ENCODE peak calls at places on chromosomes 7 and 10, in seven cellular contexts. One of them, this sample, is unnamed.
A peak's percentile ranks its signal among the peaks of the same experiment; 100 is the strongest.

GRCh38 chr7:81120803-81121202 is 202.0 kb upstream of the SEMA3C start:
- DNase-seq in NT2/D1: no peak
- DNase-seq in T-helper 22 cell: no peak
- DNase-seq in stimulated activated CD4-positive, alpha-beta T cell treated with anti-CD3 and anti-CD28 coated beads, Interleukin-15, amount 100 ng/mL, for 48 hours: no peak
- DNase-seq in AG08395: no peak
- DNase-seq in pulmonary artery endothelial cell: no peak
- DNase-seq in D341Med: no peak
- DNase-seq in this sample: no peak

GRCh38 chr7:140863867-140864266 is 60.9 kb downstream of the BRAF start:
- DNase-seq in NT2/D1: no peak
- DNase-seq in AG08395: no peak
- DNase-seq in D341Med: no peak
- DNase-seq in T-helper 22 cell: no peak
- DNase-seq in stimulated activated CD4-positive, alpha-beta T cell treated with anti-CD3 and anti-CD28 coated beads, Interleukin-15, amount 100 ng/mL, for 48 hours: no peak
- DNase-seq in pulmonary artery endothelial cell: no peak
- DNase-seq in this sample: no peak

GRCh38 chr7:105101864-105102263 is 87.9 kb downstream of the KMT2E start:
- DNase-seq in pulmonary artery endothelial cell: no peak
- DNase-seq in T-helper 22 cell: no peak
- DNase-seq in stimulated activated CD4-positive, alpha-beta T cell treated with anti-CD3 and anti-CD28 coated beads, Interleukin-15, amount 100 ng/mL, for 48 hours: no peak
- DNase-seq in D341Med: no peak
- DNase-seq in AG08395: no peak
- DNase-seq in NT2/D1: no peak
- DNase-seq in this sample: no peak

GRCh38 chr10:87657370-87657769 is 2.3 kb upstream of the PAPSS2 start:
- DNase-seq in NT2/D1: no peak
- DNase-seq in pulmonary artery endothelial cell: peak; percentile 91
- DNase-seq in AG08395: no peak
- DNase-seq in stimulated activated CD4-positive, alpha-beta T cell treated with anti-CD3 and anti-CD28 coated beads, Interleukin-15, amount 100 ng/mL, for 48 hours: no peak
- DNase-seq in T-helper 22 cell: no peak
- DNase-seq in D341Med: no peak
- DNase-seq in this sample: no peak

GRCh38 chr7:44162785-44163395 is 21.8 kb upstream of the MYL7 start:
- DNase-seq in T-helper 22 cell: no peak
- DNase-seq in stimulated activated CD4-positive, alpha-beta T cell treated with anti-CD3 and anti-CD28 coated beads, Interleukin-15, amount 100 ng/mL, for 48 hours: no peak
- DNase-seq in NT2/D1: no peak
- DNase-seq in pulmonary artery endothelial cell: no peak
- DNase-seq in D341Med: no peak
- DNase-seq in AG08395: no peak
- DNase-seq in this sample: no peak

GRCh38 chr7:107224858-107225257 is 56.1 kb downstream of the HBP1 start:
- DNase-seq in T-helper 22 cell: no peak
- DNase-seq in stimulated activated CD4-positive, alpha-beta T cell treated with anti-CD3 and anti-CD28 coated beads, Interleukin-15, amount 100 ng/mL, for 48 hours: no peak
- DNase-seq in AG08395: no peak
- DNase-seq in D341Med: no peak
- DNase-seq in pulmonary artery endothelial cell: no peak
- DNase-seq in NT2/D1: no peak
- DNase-seq in this sample: no peak

GRCh38 chr10:5943536-5943935 is 33.8 kb downstream of the IL15RA start:
- DNase-seq in T-helper 22 cell: no peak
- DNase-seq in AG08395: peak; percentile 62
- DNase-seq in NT2/D1: no peak
- DNase-seq in stimulated activated CD4-positive, alpha-beta T cell treated with anti-CD3 and anti-CD28 coated beads, Interleukin-15, amount 100 ng/mL, for 48 hours: no peak
- DNase-seq in D341Med: no peak
- DNase-seq in pulmonary artery endothelial cell: no peak
- DNase-seq in this sample: no peak

GRCh38 chr10:86968994-86969355 is 693 bp downstream of the ADIRF start:
- DNase-seq in T-helper 22 cell: no peak
- DNase-seq in NT2/D1: no peak
- DNase-seq in stimulated activated CD4-positive, alpha-beta T cell treated with anti-CD3 and anti-CD28 coated beads, Interleukin-15, amount 100 ng/mL, for 48 hours: no peak
- DNase-seq in AG08395: no peak
- DNase-seq in pulmonary artery endothelial cell: no peak
- DNase-seq in D341Med: no peak
- DNase-seq in this sample: no peak

GRCh38 chr10:112535432-112536038 is 88.5 kb downstream of the VTI1A start:
- DNase-seq in D341Med: no peak
- DNase-seq in T-helper 22 cell: no peak
- DNase-seq in AG08395: no peak
- DNase-seq in pulmonary artery endothelial cell: no peak
- DNase-seq in NT2/D1: no peak
- DNase-seq in stimulated activated CD4-positive, alpha-beta T cell treated with anti-CD3 and anti-CD28 coated beads, Interleukin-15, amount 100 ng/mL, for 48 hours: no peak
- DNase-seq in this sample: no peak

GRCh38 chr10:63521389-63522128 is at the start of gene REEP3:
- DNase-seq in stimulated activated CD4-positive, alpha-beta T cell treated with anti-CD3 and anti-CD28 coated beads, Interleukin-15, amount 100 ng/mL, for 48 hours: peak; percentile 35
- DNase-seq in AG08395: peak; percentile 84
- DNase-seq in NT2/D1: peak; percentile 47
- DNase-seq in pulmonary artery endothelial cell: peak; percentile 37
- DNase-seq in D341Med: peak; percentile 86
- DNase-seq in T-helper 22 cell: peak; percentile 38
- DNase-seq in this sample: peak; percentile 42

GRCh38 chr7:18087031-18087686 is 59.5 kb upstream of the PRPS1L1 start:
- DNase-seq in D341Med: no peak
- DNase-seq in stimulated activated CD4-positive, alpha-beta T cell treated with anti-CD3 and anti-CD28 coated beads, Interleukin-15, amount 100 ng/mL, for 48 hours: no peak
- DNase-seq in AG08395: peak; percentile 20
- DNase-seq in T-helper 22 cell: no peak
- DNase-seq in pulmonary artery endothelial cell: no peak
- DNase-seq in NT2/D1: no peak
- DNase-seq in this sample: no peak

GRCh38 chr10:89414879-89415821 is 782 bp downstream of the IFIT5 start:
- DNase-seq in stimulated activated CD4-positive, alpha-beta T cell treated with anti-CD3 and anti-CD28 coated beads, Interleukin-15, amount 100 ng/mL, for 48 hours: no peak
- DNase-seq in T-helper 22 cell: peak; percentile 10
- DNase-seq in D341Med: peak; percentile 55
- DNase-seq in AG08395: peak; percentile 61
- DNase-seq in NT2/D1: no peak
- DNase-seq in pulmonary artery endothelial cell: no peak
- DNase-seq in this sample: peak; percentile 24

GRCh38 chr10:88019753-88020152 is 156.3 kb downstream of the PTEN start:
- DNase-seq in D341Med: no peak
- DNase-seq in pulmonary artery endothelial cell: no peak
- DNase-seq in NT2/D1: no peak
- DNase-seq in AG08395: peak; percentile 10
- DNase-seq in stimulated activated CD4-positive, alpha-beta T cell treated with anti-CD3 and anti-CD28 coated beads, Interleukin-15, amount 100 ng/mL, for 48 hours: no peak
- DNase-seq in T-helper 22 cell: no peak
- DNase-seq in this sample: no peak